ENCODE peak calls at places on chromosomes 2 and 18, in eight cellular contexts. V is lung; S is IMR-90; R is neural progenitor cell; D is heart left ventricle; G is CD8-positive, alpha-beta T cell; B is HepG2; N is AG04450. P is an unnamed sample.
A peak's percentile ranks its signal among the peaks of the same experiment; 100 is the strongest.

GRCh38 chr2:75787532-75788132 is 76.9 kb upstream of the GCFC2 start:
- DNase-seq in V (no peak), S (peak; percentile 29), R (peak; percentile 72), D (no peak), G (no peak), B (peak; percentile 44), N (no peak), P (no peak)

GRCh38 chr18:42045346-42045745 is 90.3 kb downstream of the PIK3C3 start:
- DNase-seq in V (no peak), S (peak; percentile 22), R (no peak), D (no peak), G (no peak), B (peak; percentile 13), N (no peak), P (no peak)

GRCh38 chr2:198917275-198917674 is 540.5 kb downstream of the SATB2 start:
- DNase-seq in V (no peak), S (no peak), R (no peak), D (no peak), G (no peak), B (no peak), N (no peak), P (no peak)

GRCh38 chr2:88227446-88227845 is 57.3 kb downstream of the THNSL2 start:
- DNase-seq in V (no peak), S (no peak), R (peak; percentile 26), D (no peak), G (no peak), B (no peak), N (no peak), P (no peak)

GRCh38 chr2:26974352-26974751 is 3.9 kb downstream of the MAPRE3 start:
- DNase-seq in V (no peak), S (no peak), R (peak; percentile 23), D (no peak), G (no peak), B (no peak), N (no peak), P (no peak)

GRCh38 chr2:72949045-72949444 is 31.7 kb downstream of the EMX1 start:
- DNase-seq in V (no peak), S (no peak), R (no peak), D (no peak), G (no peak), B (no peak), N (no peak), P (no peak)

GRCh38 chr18:23716516-23716915 is 27.3 kb downstream of the LAMA3 start:
- DNase-seq in V (no peak), S (peak; percentile 88), R (no peak), D (no peak), G (no peak), B (no peak), N (peak; percentile 58), P (no peak)

GRCh38 chr2:11327871-11328270 is 16.6 kb downstream of the ROCK2 start:
- DNase-seq in V (no peak), S (no peak), R (no peak), D (no peak), G (no peak), B (no peak), N (no peak), P (no peak)

GRCh38 chr2:83742117-83742782 is 716.8 kb downstream of the SUCLG1 start:
- DNase-seq in V (no peak), S (no peak), R (no peak), D (peak; percentile 56), G (no peak), B (no peak), N (no peak), P (peak; percentile 77)

GRCh38 chr2:47288864-47289263 is 114.1 kb upstream of the MSH2 start:
- DNase-seq in V (no peak), S (peak; percentile 94), R (no peak), D (no peak), G (no peak), B (no peak), N (peak; percentile 81), P (no peak)

GRCh38 chr2:234490239-234491074 is 6.4 kb downstream of the ARL4C start:
- DNase-seq in V (no peak), S (no peak), R (no peak), D (no peak), G (no peak), B (no peak), N (no peak), P (no peak)

GRCh38 chr2:216015722-216016464 is 2.5 kb upstream of the MREG start:
- DNase-seq in V (no peak), S (no peak), R (no peak), D (no peak), G (peak; percentile 67), B (no peak), N (no peak), P (no peak)

GRCh38 chr2:230999477-230999876 is 3.6 kb downstream of the SPATA3 start:
- DNase-seq in V (no peak), S (no peak), R (no peak), D (no peak), G (no peak), B (no peak), N (no peak), P (no peak)

GRCh38 chr2:231001921-231002320 is 6.0 kb downstream of the SPATA3 start:
- DNase-seq in V (no peak), S (no peak), R (no peak), D (no peak), G (no peak), B (no peak), N (no peak), P (no peak)

GRCh38 chr2:230998882-230999281 is 3.0 kb downstream of the SPATA3 start:
- DNase-seq in V (no peak), S (no peak), R (no peak), D (no peak), G (no peak), B (no peak), N (no peak), P (no peak)

GRCh38 chr2:231001036-231001435 is 5.1 kb downstream of the SPATA3 start:
- DNase-seq in V (no peak), S (no peak), R (no peak), D (no peak), G (no peak), B (no peak), N (no peak), P (no peak)

DNA sequence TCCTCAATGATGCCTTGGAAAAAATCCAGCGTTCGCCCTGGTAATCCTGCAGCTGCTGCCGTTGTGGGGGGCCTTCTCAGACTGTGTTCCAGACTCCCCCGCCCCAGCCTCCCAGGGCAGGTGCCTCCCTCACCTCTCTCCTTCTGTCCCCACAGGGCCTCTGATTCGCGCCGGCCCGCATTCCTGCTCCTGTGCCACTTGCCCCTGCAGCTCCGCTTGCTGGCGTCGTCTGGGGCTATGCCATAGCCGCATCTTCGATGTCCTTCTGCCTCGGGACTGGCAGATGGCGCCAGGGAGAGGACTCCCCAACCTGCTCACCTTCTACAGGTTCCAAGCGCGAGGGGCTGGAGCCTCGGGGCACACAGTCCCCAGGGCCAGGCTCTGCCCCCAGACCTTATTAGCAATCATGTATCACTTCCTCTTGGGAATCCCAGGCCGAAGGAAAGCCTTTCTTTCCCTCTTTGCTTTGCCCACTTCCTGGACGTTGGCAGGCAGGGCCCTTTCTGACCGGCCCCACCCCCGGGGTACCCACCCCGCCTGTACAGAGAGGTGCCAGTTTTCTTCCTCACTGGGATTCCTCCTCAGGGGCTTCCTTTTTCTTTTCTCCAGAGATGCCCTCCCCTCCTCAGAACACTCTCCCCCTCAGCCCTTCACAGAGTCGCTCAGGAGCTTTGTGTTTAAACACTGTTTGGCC is 4.4 kb downstream of the SPATA3 start:
- DNase-seq in V (no peak), S (no peak), R (peak; percentile 46), D (no peak), G (no peak), B (peak; percentile 54), N (no peak), P (no peak)
- H3K27ac ChIP-seq in V (no peak overlapping the region), S (no peak overlapping the region), R (no peak overlapping the region), D (no peak overlapping the region), G (no peak overlapping the region), B (no peak overlapping the region), N (no peak overlapping the region), P (no peak overlapping the region)

GRCh38 chr2:61151434-61151833 is 10.6 kb upstream of the C2orf74 start:
- DNase-seq in V (no peak), S (peak; percentile 32), R (no peak), D (no peak), G (no peak), B (no peak), N (no peak), P (no peak)

GRCh38 chr2:61141151-61141550 is 20.8 kb upstream of the C2orf74 start:
- DNase-seq in V (no peak), S (no peak), R (no peak), D (no peak), G (no peak), B (no peak), N (no peak), P (no peak)

GRCh38 chr2:61149074-61149473 is 12.9 kb upstream of the C2orf74 start:
- DNase-seq in V (no peak), S (no peak), R (no peak), D (no peak), G (no peak), B (no peak), N (no peak), P (no peak)

GRCh38 chr2:61144697-61145268 is 17.2 kb upstream of the C2orf74 start:
- DNase-seq in V (peak; percentile 96), S (peak; percentile 97), R (peak; percentile 99), D (peak; percentile 96), G (peak; percentile 88), B (peak; percentile 99), N (peak; percentile 96), P (peak; percentile 99)

DNA sequence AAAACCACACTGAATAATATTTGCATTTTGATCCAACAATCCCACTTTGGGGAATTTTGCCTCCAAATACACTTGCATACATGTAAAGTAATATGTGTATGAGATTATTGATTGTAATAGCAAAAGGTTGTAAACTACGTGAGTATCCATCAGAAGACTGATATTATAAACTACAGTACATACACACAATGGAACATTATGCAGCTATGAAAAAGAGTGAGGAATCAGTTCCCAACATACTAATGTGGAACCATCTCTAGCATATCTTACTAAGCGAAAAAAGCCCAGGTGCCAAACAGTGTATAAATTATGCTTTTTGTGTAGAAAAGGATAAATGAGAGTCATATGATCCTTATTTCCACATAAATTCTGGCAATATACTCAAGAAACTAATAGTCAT is 16.0 kb upstream of the C2orf74 start:
- DNase-seq in V (no peak), S (no peak), R (no peak), D (no peak), G (no peak), B (no peak), N (no peak), P (no peak)
- H3K4me3 ChIP-seq in V (no peak overlapping the region), S (no peak overlapping the region), R (no peak overlapping the region), D (peak overlapping the region; percentile 79), G (no peak overlapping the region), B (peak overlapping the region; percentile 81), N (no peak overlapping the region), P (no peak overlapping the region)

DNA sequence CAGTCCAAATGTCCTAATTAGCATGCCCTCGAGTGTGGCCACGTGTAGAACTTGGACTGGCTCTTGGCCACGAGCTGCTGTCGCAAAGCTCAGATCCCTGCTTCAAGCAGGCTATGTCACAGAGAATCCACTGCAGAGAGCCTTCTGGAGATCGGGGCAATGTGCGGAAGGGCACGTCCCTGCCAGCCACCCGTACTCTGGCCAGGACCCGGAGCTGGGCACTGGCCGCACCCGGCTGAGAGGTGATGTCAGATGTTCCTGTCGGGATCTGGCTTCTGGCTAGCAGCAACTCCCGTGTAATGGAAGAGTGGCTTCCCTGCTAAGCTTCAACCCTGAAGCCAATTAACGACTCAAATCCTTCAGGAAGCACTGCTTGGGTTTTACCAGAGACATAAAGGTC is 432.7 kb upstream of the ID2 start:
- DNase-seq in V (no peak), S (no peak), R (no peak), D (no peak), G (no peak), B (no peak), N (no peak), P (peak; percentile 66)
- H3K9me3 ChIP-seq in V (peaks cover 11% of the 10 kb centered on the region), S (no peaks in the 10 kb centered on the region), R (peaks cover 8% of the 10 kb centered on the region), D (peaks cover 13% of the 10 kb centered on the region), G (no peaks in the 10 kb centered on the region), B (peaks cover 22% of the 10 kb centered on the region), N (no peaks in the 10 kb centered on the region), P (no peaks in the 10 kb centered on the region)

GRCh38 chr2:190837417-190837816 is 43.2 kb upstream of the GLS start:
- DNase-seq in V (no peak), S (peak; percentile 48), R (no peak), D (no peak), G (no peak), B (no peak), N (no peak), P (no peak)
- H3K27ac ChIP-seq in V (no peak overlapping the region), S (peak overlapping the region; percentile 60), R (no peak overlapping the region), D (no peak overlapping the region), G (no peak overlapping the region), B (no peak overlapping the region), N (no peak overlapping the region), P (no peak overlapping the region)

P was measured in right cardiac atrium.